ENCODE peak calls at places on chromosomes 7 and 10, in nine cellular contexts. N is T-helper 17 cell; R is coronary artery; I is H9; B is GM10248; G is activated T-cell treated with anti-CD3 and anti-CD28 coated beads for 1 hour; L is activated CD8-positive, alpha-beta T cell treated with anti-CD3 and anti-CD28 coated beads for 36 hours; M is stimulated activated CD4-positive, alpha-beta T cell treated with anti-CD3 and anti-CD28 coated beads, Interleukin-15, amount 100 ng/mL, for 24 hours; X is aorta. F is an unnamed sample.

GRCh38 chr7:73452999-73453635 is 19.5 kb downstream of the FZD9 start:
- DNase-seq in G (no peak), R (no peak), L (peak), I (no peak), N (no peak), X (no peak), M (no peak), B (no peak), F (no peak)

GRCh38 chr10:74738985-74739567 is 87.3 kb upstream of the KAT6B start:
- DNase-seq in G (no peak), L (peak), N (no peak), M (no peak), X (no peak), B (peak), I (peak), R (no peak), F (peak)

GRCh38 chr7:12766416-12766815 is 79.0 kb downstream of the ARL4A start:
- DNase-seq in L (no peak), B (no peak), R (no peak), G (no peak), M (no peak), X (no peak), N (no peak), I (no peak), F (no peak)

GRCh38 chr7:108413782-108414492 is 42.3 kb downstream of the NRCAM start:
- DNase-seq in I (peak), B (no peak), N (no peak), L (peak), M (no peak), G (no peak), R (no peak), X (no peak), F (no peak)

GRCh38 chr10:119654540-119654939 is 3.4 kb downstream of the BAG3 start:
- DNase-seq in R (no peak), B (no peak), L (no peak), M (no peak), G (no peak), I (no peak), N (no peak), X (peak), F (no peak)

GRCh38 chr10:74190494-74190893 is 39.5 kb downstream of the ADK start:
- DNase-seq in N (no peak), R (no peak), G (no peak), M (no peak), B (no peak), L (no peak), I (no peak), X (no peak), F (no peak)

GRCh38 chr7:100949227-100949930 is at the start of gene MUC3A:
- DNase-seq in X (no peak), G (no peak), L (no peak), B (no peak), M (no peak), N (no peak), I (peak), R (no peak), F (no peak)

GRCh38 chr10:30817541-30817940 is 188.0 kb upstream of the LYZL2 start:
- DNase-seq in M (no peak), X (no peak), I (no peak), L (no peak), G (no peak), N (no peak), B (no peak), R (no peak), F (no peak)

GRCh38 chr10:66860376-66860945 is 65.4 kb upstream of the LRRTM3 start:
- DNase-seq in L (no peak), R (no peak), X (no peak), I (no peak), M (no peak), B (no peak), G (no peak), N (no peak), F (no peak)

GRCh38 chr10:43197834-43198681 is 59.8 kb downstream of the CSGALNACT2 start:
- DNase-seq in G (no peak), I (peak), N (no peak), X (peak), L (peak), R (no peak), B (no peak), M (peak), F (peak)

GRCh38 chr7:93040355-93040754 is 77.4 kb downstream of the SAMD9 start:
- DNase-seq in L (no peak), N (no peak), M (no peak), R (no peak), I (no peak), G (no peak), X (no peak), B (no peak), F (no peak)

GRCh38 chr7:39016609-39017008 is 38.9 kb downstream of the POU6F2 start:
- DNase-seq in I (no peak), X (no peak), G (no peak), M (no peak), L (no peak), R (no peak), N (no peak), B (no peak), F (no peak)

GRCh38 chr7:112572669-112573301 is 92.0 kb downstream of the LSMEM1 start:
- DNase-seq in I (no peak), B (no peak), G (no peak), X (no peak), R (no peak), L (no peak), N (no peak), M (no peak), F (no peak)

GRCh38 chr7:38660427-38661099 is 29.4 kb upstream of the AMPH start:
- DNase-seq in B (peak), G (no peak), N (no peak), X (no peak), I (peak), M (peak), R (no peak), L (peak), F (peak)

GRCh38 chr7:109963741-109964140 is 1127.2 kb upstream of the LRRN3 start:
- DNase-seq in X (no peak), M (no peak), B (no peak), L (no peak), R (no peak), N (no peak), G (no peak), I (no peak), F (no peak)

GRCh38 chr10:1962025-1962424 is 224.7 kb upstream of the ADARB2 start:
- DNase-seq in I (no peak), X (no peak), M (no peak), B (no peak), R (no peak), G (no peak), N (no peak), L (no peak), F (no peak)

GRCh38 chr7:54090652-54091213 is 451.4 kb upstream of the VSTM2A start:
- DNase-seq in M (no peak), L (no peak), R (no peak), I (no peak), G (no peak), N (no peak), X (no peak), B (no peak), F (no peak)

GRCh38 chr7:158957921-158958471 is 101.6 kb downstream of the DYNC2I1 start:
- DNase-seq in N (no peak), X (no peak), I (peak), L (peak), G (no peak), R (no peak), B (no peak), M (peak), F (peak)

GRCh38 chr7:65251851-65252620 is 121.6 kb upstream of the ZNF92 start:
- DNase-seq in G (no peak), I (peak), X (no peak), R (no peak), L (peak), M (peak), N (no peak), B (no peak), F (peak)

GRCh38 chr7:19491821-19492452 is 216.9 kb downstream of the POLR1F start:
- DNase-seq in N (no peak), I (no peak), R (no peak), L (no peak), M (no peak), G (no peak), X (no peak), B (peak), F (peak)

GRCh38 chr7:133344275-133344674 is 91.4 kb downstream of the EXOC4 start:
- DNase-seq in M (no peak), L (no peak), N (no peak), I (no peak), X (no peak), G (no peak), B (no peak), R (no peak), F (peak)

GRCh38 chr7:15686209-15686956 is at the start of gene MEOX2:
- DNase-seq in M (no peak), B (peak), G (no peak), R (peak), N (no peak), L (no peak), I (peak), X (peak), F (no peak)

GRCh38 chr7:12456506-12456905 is 52.8 kb upstream of the VWDE start:
- DNase-seq in G (no peak), M (no peak), X (no peak), N (no peak), L (no peak), B (no peak), R (no peak), I (no peak), F (no peak)

GRCh38 chr7:84154991-84155781 is 39.4 kb downstream of the SEMA3A start:
- DNase-seq in G (no peak), L (no peak), N (no peak), X (no peak), M (no peak), B (no peak), I (no peak), R (no peak), F (no peak)

GRCh38 chr10:117609095-117609821 is 66.7 kb downstream of the EMX2 start:
- DNase-seq in I (no peak), R (no peak), M (no peak), G (no peak), X (no peak), N (no peak), B (no peak), L (no peak), F (peak)

GRCh38 chr7:25260862-25261454 is 32.7 kb upstream of the NPVF start:
- DNase-seq in X (no peak), N (no peak), L (peak), G (no peak), I (no peak), B (peak), M (peak), R (no peak), F (peak)

F was measured in GM12865.